ENCODE peak calls at places on chromosomes 3 and 15, in four cellular contexts. F is naive thymus-derived CD8-positive, alpha-beta T cell; D is fibroblast of mammary gland; K is lung. N is an unnamed sample.

GRCh38 chr3:142237891-142238290 is 12.5 kb upstream of the GK5 start:
- DNase-seq in D (peak), K (no peak), F (no peak), N (no peak)

GRCh38 chr15:64013179-64014043 is 32.9 kb downstream of the DAPK2 start:
- DNase-seq in D (no peak), F (no peak), K (peak), N (no peak)

GRCh38 chr3:146163584-146163983 is 2.6 kb upstream of the PLOD2 start:
- DNase-seq in D (peak), F (no peak), K (no peak), N (peak)

GRCh38 chr3:22729212-22729611 is 473.9 kb upstream of the UBE2E2 start:
- DNase-seq in K (no peak), D (peak), F (no peak), N (no peak)

GRCh38 chr15:60389261-60390077 is 8.3 kb downstream of the ANXA2 start:
- DNase-seq in F (no peak), K (no peak), D (no peak), N (no peak)

GRCh38 chr3:38637906-38638305 is 11.6 kb downstream of the SCN5A start:
- DNase-seq in F (no peak), K (no peak), D (no peak), N (no peak)

GRCh38 chr3:151320131-151320530 is 3.5 kb upstream of the GPR87 start:
- DNase-seq in F (no peak), K (no peak), D (no peak), N (no peak)

GRCh38 chr3:66418432-66419052 is 82.3 kb downstream of the LRIG1 start:
- DNase-seq in D (no peak), K (peak), F (no peak), N (no peak)

GRCh38 chr3:128906804-128907525 is 27.5 kb downstream of the ACAD9 start:
- DNase-seq in D (no peak), F (no peak), K (no peak), N (no peak)

GRCh38 chr15:30929064-30929669 is 25.5 kb downstream of the FAN1 start:
- DNase-seq in F (no peak), D (no peak), K (no peak), N (no peak)

GRCh38 chr3:30605005-30605404 is 1.4 kb upstream of the TGFBR2 start:
- DNase-seq in D (no peak), K (no peak), F (no peak), N (no peak)

GRCh38 chr15:38050529-38050928 is 116.1 kb downstream of the TMCO5A start:
- DNase-seq in K (no peak), F (no peak), D (peak), N (no peak)

N was measured in HTR-8/SVneo.